ENCODE peak calls at places on chromosome 19, in seven cellular contexts. One of them, this sample, is unnamed.

GRCh38 chr19:43675269-43675879 is 5.4 kb upstream of the PLAUR start:
- DNase-seq in adrenal gland: no peak
- DNase-seq in K562: no peak
- DNase-seq in ovary: no peak
- DNase-seq in GM12891: no peak
- DNase-seq in thyroid gland: no peak
- DNase-seq in endothelial cell of umbilical vein: peak
- DNase-seq in this sample: peak

GRCh38 chr19:49879243-49879960 is 1.9 kb downstream of the TBC1D17 start:
- DNase-seq in adrenal gland: no peak
- DNase-seq in K562: no peak
- DNase-seq in ovary: no peak
- DNase-seq in GM12891: no peak
- DNase-seq in thyroid gland: no peak
- DNase-seq in endothelial cell of umbilical vein: no peak
- DNase-seq in this sample: no peak

GRCh38 chr19:48390188-48391099 is 907 bp downstream of the KDELR1 start:
- DNase-seq in adrenal gland: peak
- DNase-seq in K562: peak
- DNase-seq in ovary: peak
- DNase-seq in GM12891: peak
- DNase-seq in thyroid gland: peak
- DNase-seq in endothelial cell of umbilical vein: peak
- DNase-seq in this sample: no peak

GRCh38 chr19:40266111-40266510 is 19.0 kb downstream of the AKT2 start:
- DNase-seq in adrenal gland: peak
- DNase-seq in K562: no peak
- DNase-seq in ovary: no peak
- DNase-seq in GM12891: no peak
- DNase-seq in thyroid gland: peak
- DNase-seq in endothelial cell of umbilical vein: no peak
- DNase-seq in this sample: no peak

GRCh38 chr19:33405491-33406461 is 32.3 kb downstream of the CEBPG start:
- DNase-seq in adrenal gland: no peak
- DNase-seq in K562: no peak
- DNase-seq in ovary: no peak
- DNase-seq in GM12891: no peak
- DNase-seq in thyroid gland: peak
- DNase-seq in endothelial cell of umbilical vein: no peak
- DNase-seq in this sample: no peak

GRCh38 chr19:47111081-47111589 is 2.4 kb downstream of the ZC3H4 start:
- DNase-seq in adrenal gland: no peak
- DNase-seq in K562: peak
- DNase-seq in ovary: peak
- DNase-seq in GM12891: no peak
- DNase-seq in thyroid gland: peak
- DNase-seq in endothelial cell of umbilical vein: peak
- DNase-seq in this sample: no peak

GRCh38 chr19:33208904-33209843 is 15.0 kb downstream of the LRP3 start:
- DNase-seq in adrenal gland: no peak
- DNase-seq in K562: no peak
- DNase-seq in ovary: peak
- DNase-seq in GM12891: no peak
- DNase-seq in thyroid gland: no peak
- DNase-seq in endothelial cell of umbilical vein: no peak
- DNase-seq in this sample: no peak

GRCh38 chr19:10173527-10173926 is 21.2 kb downstream of the DNMT1 start:
- DNase-seq in adrenal gland: no peak
- DNase-seq in K562: no peak
- DNase-seq in ovary: no peak
- DNase-seq in GM12891: no peak
- DNase-seq in thyroid gland: no peak
- DNase-seq in endothelial cell of umbilical vein: no peak
- DNase-seq in this sample: no peak

GRCh38 chr19:720691-721160 is 12.0 kb downstream of the PALM start:
- DNase-seq in adrenal gland: peak
- DNase-seq in K562: no peak
- DNase-seq in ovary: peak
- DNase-seq in GM12891: no peak
- DNase-seq in thyroid gland: no peak
- DNase-seq in endothelial cell of umbilical vein: no peak
- DNase-seq in this sample: no peak

GRCh38 chr19:35404879-35405622 is 34.2 kb downstream of the GPR42 start:
- DNase-seq in adrenal gland: peak
- DNase-seq in K562: no peak
- DNase-seq in ovary: peak
- DNase-seq in GM12891: peak
- DNase-seq in thyroid gland: no peak
- DNase-seq in endothelial cell of umbilical vein: no peak
- DNase-seq in this sample: peak

GRCh38 chr19:3433313-3433712 is 47.0 kb downstream of the SMIM24 start:
- DNase-seq in adrenal gland: no peak
- DNase-seq in K562: no peak
- DNase-seq in ovary: no peak
- DNase-seq in GM12891: no peak
- DNase-seq in thyroid gland: no peak
- DNase-seq in endothelial cell of umbilical vein: no peak
- DNase-seq in this sample: no peak

GRCh38 chr19:3433805-3434540 is 46.4 kb downstream of the SMIM24 start:
- DNase-seq in adrenal gland: no peak
- DNase-seq in K562: no peak
- DNase-seq in ovary: no peak
- DNase-seq in GM12891: no peak
- DNase-seq in thyroid gland: no peak
- DNase-seq in endothelial cell of umbilical vein: no peak
- DNase-seq in this sample: no peak

GRCh38 chr19:3431760-3432397 is 48.4 kb downstream of the SMIM24 start:
- DNase-seq in adrenal gland: no peak
- DNase-seq in K562: no peak
- DNase-seq in ovary: no peak
- DNase-seq in GM12891: no peak
- DNase-seq in thyroid gland: no peak
- DNase-seq in endothelial cell of umbilical vein: no peak
- DNase-seq in this sample: no peak

GRCh38 chr19:3440082-3440481 is 40.2 kb downstream of the SMIM24 start:
- DNase-seq in adrenal gland: no peak
- DNase-seq in K562: peak
- DNase-seq in ovary: no peak
- DNase-seq in GM12891: peak
- DNase-seq in thyroid gland: no peak
- DNase-seq in endothelial cell of umbilical vein: no peak
- DNase-seq in this sample: peak

GRCh38 chr19:3434630-3435553 is 45.4 kb downstream of the SMIM24 start:
- DNase-seq in adrenal gland: peak
- DNase-seq in K562: peak
- DNase-seq in ovary: peak
- DNase-seq in GM12891: peak
- DNase-seq in thyroid gland: peak
- DNase-seq in endothelial cell of umbilical vein: peak
- DNase-seq in this sample: peak
- TF ChIP-seq POLR2A in adrenal gland: peak
- TF ChIP-seq POLR2A in K562: peak
- TF ChIP-seq POLR2A in ovary: no peak
- TF ChIP-seq POLR2A in GM12891: peak
- TF ChIP-seq POLR2A in thyroid gland: no peak
- TF ChIP-seq POLR2A in endothelial cell of umbilical vein: peak
- TF ChIP-seq POLR2A in this sample: no peak

DNA sequence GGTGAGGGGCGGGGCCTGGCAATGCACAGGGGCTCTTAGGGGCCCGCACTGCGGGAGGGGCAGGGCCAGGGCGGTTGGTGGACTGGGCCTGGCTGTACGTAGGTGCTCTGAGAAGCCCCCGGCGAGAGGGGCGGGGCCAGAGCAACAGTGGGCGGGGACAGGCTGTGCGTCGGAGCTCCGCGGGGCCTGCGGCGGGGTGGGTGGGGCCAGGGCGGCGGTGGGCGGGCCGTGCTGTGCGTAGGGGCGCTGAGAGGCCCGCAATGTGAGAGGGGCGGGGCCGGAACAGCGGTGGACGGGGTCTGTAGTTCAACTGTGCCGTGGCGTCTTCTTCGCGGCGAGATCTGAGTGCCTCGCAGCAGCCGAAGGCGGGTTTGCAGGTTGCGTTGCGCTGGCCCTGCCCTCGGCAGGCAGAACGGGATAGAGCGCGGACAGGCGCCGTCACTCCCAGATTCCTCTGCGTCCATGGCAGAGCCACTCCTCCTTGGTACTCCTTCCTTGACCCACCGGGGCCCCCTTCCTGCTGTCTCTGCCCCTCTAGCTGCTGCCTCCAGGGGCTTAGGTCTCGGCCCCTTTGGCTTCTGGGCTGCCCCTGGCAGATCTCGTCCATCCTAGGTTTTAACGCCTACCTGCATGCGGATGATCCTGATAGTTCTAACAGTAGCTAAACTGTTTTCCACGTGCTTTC is 33.2 kb downstream of the CCNE1 start:
- DNase-seq in adrenal gland: peak
- DNase-seq in K562: peak
- DNase-seq in ovary: peak
- DNase-seq in GM12891: peak
- DNase-seq in thyroid gland: peak
- DNase-seq in endothelial cell of umbilical vein: peak
- DNase-seq in this sample: peak
- TF ChIP-seq POLR2A in adrenal gland: peak
- TF ChIP-seq POLR2A in K562: peak
- TF ChIP-seq POLR2A in ovary: no peak
- TF ChIP-seq POLR2A in GM12891: peak
- TF ChIP-seq POLR2A in thyroid gland: no peak
- TF ChIP-seq POLR2A in endothelial cell of umbilical vein: no peak
- TF ChIP-seq POLR2A in this sample: peak

GRCh38 chr19:18401580-18402112 is 4.2 kb upstream of the LRRC25 start:
- DNase-seq in adrenal gland: peak
- DNase-seq in K562: peak
- DNase-seq in ovary: no peak
- DNase-seq in GM12891: no peak
- DNase-seq in thyroid gland: peak
- DNase-seq in endothelial cell of umbilical vein: no peak
- DNase-seq in this sample: no peak
- TF ChIP-seq POLR2A in adrenal gland: no peak
- TF ChIP-seq POLR2A in K562: no peak
- TF ChIP-seq POLR2A in ovary: no peak
- TF ChIP-seq POLR2A in GM12891: peak
- TF ChIP-seq POLR2A in thyroid gland: no peak
- TF ChIP-seq POLR2A in endothelial cell of umbilical vein: no peak
- TF ChIP-seq POLR2A in this sample: no peak

DNA sequence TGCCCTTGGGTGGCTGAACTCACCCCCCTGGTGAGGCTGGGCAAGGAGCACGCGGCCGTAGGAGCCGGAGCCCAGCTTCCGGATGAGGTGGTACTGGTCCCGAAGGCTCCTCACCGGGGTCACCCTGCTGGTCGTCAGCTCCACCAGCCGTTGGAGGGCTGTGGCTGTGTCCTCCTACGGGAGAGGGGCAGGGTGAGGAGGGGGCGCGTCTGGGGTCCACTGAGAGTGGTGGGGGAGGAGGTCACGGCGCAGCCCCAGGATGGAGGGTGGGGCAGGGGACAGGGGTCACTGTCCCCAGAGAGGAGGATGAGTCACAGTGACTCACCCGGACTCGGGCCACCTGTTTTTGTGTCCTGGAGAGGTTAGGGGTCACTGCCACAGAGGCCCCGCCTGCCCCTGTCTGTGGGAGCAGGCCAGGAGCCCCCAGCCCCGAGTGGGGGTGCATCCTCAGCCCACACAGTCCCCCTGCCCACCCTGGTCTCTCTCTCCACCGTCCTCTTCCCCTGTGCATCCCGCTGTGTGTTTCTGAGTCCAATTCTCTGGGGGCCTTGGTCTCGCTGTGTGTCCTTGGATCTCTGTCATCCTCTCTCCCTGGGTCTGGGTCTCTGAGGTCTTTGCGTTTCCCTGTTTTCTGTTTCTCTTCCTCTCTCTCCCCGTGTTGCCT is 435 bp downstream of the SBK3 start:
- DNase-seq in adrenal gland: no peak
- DNase-seq in K562: peak
- DNase-seq in ovary: no peak
- DNase-seq in GM12891: no peak
- DNase-seq in thyroid gland: no peak
- DNase-seq in endothelial cell of umbilical vein: no peak
- DNase-seq in this sample: no peak
- TF ChIP-seq POLR2A in adrenal gland: no peak
- TF ChIP-seq POLR2A in K562: no peak
- TF ChIP-seq POLR2A in ovary: no peak
- TF ChIP-seq POLR2A in GM12891: no peak
- TF ChIP-seq POLR2A in thyroid gland: no peak
- TF ChIP-seq POLR2A in endothelial cell of umbilical vein: no peak
- TF ChIP-seq POLR2A in this sample: no peak

GRCh38 chr19:57280165-57280912 is at the start of gene ZNF460:
- DNase-seq in adrenal gland: peak
- DNase-seq in K562: peak
- DNase-seq in ovary: peak
- DNase-seq in GM12891: peak
- DNase-seq in thyroid gland: peak
- DNase-seq in endothelial cell of umbilical vein: peak
- DNase-seq in this sample: peak
- TF ChIP-seq POLR2A in adrenal gland: peak
- TF ChIP-seq POLR2A in K562: peak
- TF ChIP-seq POLR2A in ovary: peak
- TF ChIP-seq POLR2A in GM12891: peak
- TF ChIP-seq POLR2A in thyroid gland: no peak
- TF ChIP-seq POLR2A in endothelial cell of umbilical vein: no peak
- TF ChIP-seq POLR2A in this sample: peak